ENCODE peak calls at places on chromosomes 3 and 15, in seven cellular contexts. One of them, this sample, is unnamed.

GRCh38 chr15:80240261-80240660 is 11.8 kb downstream of the CTXND1 start:
- DNase-seq in NCI-H774: no peak
- DNase-seq in cardiac fibroblast: no peak
- DNase-seq in GM12891: no peak
- DNase-seq in brain pericyte: no peak
- DNase-seq in A549: no peak
- DNase-seq in NCI-H2029: no peak
- DNase-seq in this sample: no peak

GRCh38 chr3:128873623-128874022 is 5.8 kb upstream of the ACAD9 start:
- DNase-seq in NCI-H774: no peak
- DNase-seq in cardiac fibroblast: no peak
- DNase-seq in GM12891: no peak
- DNase-seq in brain pericyte: no peak
- DNase-seq in A549: no peak
- DNase-seq in NCI-H2029: no peak
- DNase-seq in this sample: no peak

GRCh38 chr3:197501496-197501878 is 54.3 kb downstream of the BDH1 start:
- DNase-seq in NCI-H774: no peak
- DNase-seq in cardiac fibroblast: peak; percentile 54
- DNase-seq in GM12891: no peak
- DNase-seq in brain pericyte: no peak
- DNase-seq in A549: peak; percentile 31
- DNase-seq in NCI-H2029: no peak
- DNase-seq in this sample: no peak

GRCh38 chr3:143307613-143308183 is 188.1 kb downstream of the CHST2 start:
- DNase-seq in NCI-H774: no peak
- DNase-seq in cardiac fibroblast: peak; percentile 78
- DNase-seq in GM12891: no peak
- DNase-seq in brain pericyte: no peak
- DNase-seq in A549: peak; percentile 42
- DNase-seq in NCI-H2029: no peak
- DNase-seq in this sample: peak; percentile 65

GRCh38 chr3:119541547-119541946 is 17.9 kb downstream of the CD80 start:
- DNase-seq in NCI-H774: no peak
- DNase-seq in cardiac fibroblast: no peak
- DNase-seq in GM12891: no peak
- DNase-seq in brain pericyte: no peak
- DNase-seq in A549: no peak
- DNase-seq in NCI-H2029: no peak
- DNase-seq in this sample: no peak

GRCh38 chr3:180311242-180311641 is 274.5 kb upstream of the PEX5L start:
- DNase-seq in NCI-H774: no peak
- DNase-seq in cardiac fibroblast: no peak
- DNase-seq in GM12891: no peak
- DNase-seq in brain pericyte: no peak
- DNase-seq in A549: no peak
- DNase-seq in NCI-H2029: peak; percentile 25
- DNase-seq in this sample: no peak

GRCh38 chr3:41431386-41431785 is 232.1 kb downstream of the CTNNB1 start:
- DNase-seq in NCI-H774: no peak
- DNase-seq in cardiac fibroblast: no peak
- DNase-seq in GM12891: no peak
- DNase-seq in brain pericyte: no peak
- DNase-seq in A549: no peak
- DNase-seq in NCI-H2029: no peak
- DNase-seq in this sample: no peak

GRCh38 chr3:20747736-20748135 is 561.7 kb upstream of the SGO1 start:
- DNase-seq in NCI-H774: no peak
- DNase-seq in cardiac fibroblast: peak; percentile 49
- DNase-seq in GM12891: no peak
- DNase-seq in brain pericyte: no peak
- DNase-seq in A549: no peak
- DNase-seq in NCI-H2029: no peak
- DNase-seq in this sample: no peak

GRCh38 chr3:45644063-45644462 is 45.1 kb upstream of the SACM1L start:
- DNase-seq in NCI-H774: no peak
- DNase-seq in cardiac fibroblast: peak; percentile 75
- DNase-seq in GM12891: no peak
- DNase-seq in brain pericyte: peak; percentile 83
- DNase-seq in A549: peak; percentile 51
- DNase-seq in NCI-H2029: no peak
- DNase-seq in this sample: peak; percentile 91

GRCh38 chr3:49723301-49723630 is 485 bp downstream of the GMPPB start:
- DNase-seq in NCI-H774: peak; percentile 2
- DNase-seq in cardiac fibroblast: peak; percentile 48
- DNase-seq in GM12891: no peak
- DNase-seq in brain pericyte: no peak
- DNase-seq in A549: peak; percentile 48
- DNase-seq in NCI-H2029: peak; percentile 64
- DNase-seq in this sample: peak; percentile 55

GRCh38 chr15:99250001-99250400 is 620 bp upstream of the TTC23 start:
- DNase-seq in NCI-H774: no peak
- DNase-seq in cardiac fibroblast: no peak
- DNase-seq in GM12891: no peak
- DNase-seq in brain pericyte: no peak
- DNase-seq in A549: no peak
- DNase-seq in NCI-H2029: no peak
- DNase-seq in this sample: peak; percentile 25

GRCh38 chr3:10746684-10747083 is 69.3 kb upstream of the SLC6A11 start:
- DNase-seq in NCI-H774: no peak
- DNase-seq in cardiac fibroblast: no peak
- DNase-seq in GM12891: no peak
- DNase-seq in brain pericyte: no peak
- DNase-seq in A549: no peak
- DNase-seq in NCI-H2029: no peak
- DNase-seq in this sample: no peak

GRCh38 chr3:10000686-10001085 is 14.0 kb upstream of the EMC3 start:
- DNase-seq in NCI-H774: no peak
- DNase-seq in cardiac fibroblast: no peak
- DNase-seq in GM12891: no peak
- DNase-seq in brain pericyte: no peak
- DNase-seq in A549: no peak
- DNase-seq in NCI-H2029: no peak
- DNase-seq in this sample: no peak

GRCh38 chr3:64108281-64108680 is 85.0 kb upstream of the PSMD6 start:
- DNase-seq in NCI-H774: no peak
- DNase-seq in cardiac fibroblast: no peak
- DNase-seq in GM12891: no peak
- DNase-seq in brain pericyte: no peak
- DNase-seq in A549: no peak
- DNase-seq in NCI-H2029: no peak
- DNase-seq in this sample: no peak

GRCh38 chr3:197792019-197792647 is 1.1 kb downstream of the LRCH3 start:
- DNase-seq in NCI-H774: no peak
- DNase-seq in cardiac fibroblast: peak; percentile 20
- DNase-seq in GM12891: no peak
- DNase-seq in brain pericyte: no peak
- DNase-seq in A549: no peak
- DNase-seq in NCI-H2029: no peak
- DNase-seq in this sample: peak; percentile 34

GRCh38 chr3:184300377-184300717 is 1.3 kb downstream of the PSMD2 start:
- DNase-seq in NCI-H774: no peak
- DNase-seq in cardiac fibroblast: no peak
- DNase-seq in GM12891: no peak
- DNase-seq in brain pericyte: no peak
- DNase-seq in A549: no peak
- DNase-seq in NCI-H2029: no peak
- DNase-seq in this sample: peak; percentile 62

GRCh38 chr15:28990390-28990789 is 104.6 kb downstream of the APBA2 start:
- DNase-seq in NCI-H774: no peak
- DNase-seq in cardiac fibroblast: no peak
- DNase-seq in GM12891: no peak
- DNase-seq in brain pericyte: no peak
- DNase-seq in A549: no peak
- DNase-seq in NCI-H2029: no peak
- DNase-seq in this sample: no peak

GRCh38 chr3:196997311-196997710 is 28.7 kb upstream of the PIGZ start:
- DNase-seq in NCI-H774: no peak
- DNase-seq in cardiac fibroblast: no peak
- DNase-seq in GM12891: no peak
- DNase-seq in brain pericyte: no peak
- DNase-seq in A549: no peak
- DNase-seq in NCI-H2029: no peak
- DNase-seq in this sample: no peak

GRCh38 chr15:48965972-48966371 is 2.3 kb upstream of the SHC4 start:
- DNase-seq in NCI-H774: no peak
- DNase-seq in cardiac fibroblast: peak; percentile 70
- DNase-seq in GM12891: no peak
- DNase-seq in brain pericyte: no peak
- DNase-seq in A549: peak; percentile 56
- DNase-seq in NCI-H2029: no peak
- DNase-seq in this sample: peak; percentile 83

GRCh38 chr3:30578479-30578878 is 27.9 kb upstream of the TGFBR2 start:
- DNase-seq in NCI-H774: no peak
- DNase-seq in cardiac fibroblast: peak; percentile 86
- DNase-seq in GM12891: no peak
- DNase-seq in brain pericyte: peak; percentile 18
- DNase-seq in A549: peak; percentile 77
- DNase-seq in NCI-H2029: no peak
- DNase-seq in this sample: peak; percentile 93

GRCh38 chr3:19543212-19543841 is 390.7 kb downstream of the EFHB start:
- DNase-seq in NCI-H774: peak; percentile 30
- DNase-seq in cardiac fibroblast: peak; percentile 0
- DNase-seq in GM12891: no peak
- DNase-seq in brain pericyte: no peak
- DNase-seq in A549: peak; percentile 35
- DNase-seq in NCI-H2029: peak; percentile 33
- DNase-seq in this sample: no peak

GRCh38 chr15:67548532-67548852 is 6.0 kb downstream of the MAP2K5 start:
- DNase-seq in NCI-H774: no peak
- DNase-seq in cardiac fibroblast: no peak
- DNase-seq in GM12891: no peak
- DNase-seq in brain pericyte: no peak
- DNase-seq in A549: no peak
- DNase-seq in NCI-H2029: no peak
- DNase-seq in this sample: no peak